ENCODE peak calls at places on chromosomes 4 and X, in four cellular contexts. A is K562, B is A549, C is GM12878. Z is an unnamed sample.

GRCh38 chr4:158121203-158121586 is 51.6 kb downstream of the GASK1B start:
- DNase-seq in A (no peak), B (no peak), C (no peak), Z (peak)

GRCh38 chrX:150841466-150842197 is 56.8 kb downstream of the CD99L2 start:
- DNase-seq in B (no peak), C (no peak), A (no peak), Z (no peak)

GRCh38 chrX:12240491-12240890 is 102.2 kb downstream of the FRMPD4 start:
- DNase-seq in A (no peak), B (no peak), C (no peak), Z (no peak)

GRCh38 chrX:10677490-10677889 is 57.1 kb upstream of the MID1 start:
- DNase-seq in C (no peak), B (no peak), A (no peak), Z (no peak)

GRCh38 chr4:11605597-11605996 is 176.9 kb upstream of the HS3ST1 start:
- DNase-seq in B (no peak), C (no peak), A (no peak), Z (no peak)

GRCh38 chrX:101407167-101407747 is 468 bp downstream of the GLA start:
- DNase-seq in C (no peak), A (no peak), B (no peak), Z (no peak)

GRCh38 chr4:1749370-1749769 is 28.0 kb downstream of the TACC3 start:
- DNase-seq in B (no peak), A (no peak), C (no peak), Z (no peak)

GRCh38 chr4:129545599-129546278 is 449.8 kb downstream of the C4orf33 start:
- DNase-seq in B (no peak), A (no peak), C (no peak), Z (peak)

GRCh38 chr4:188695261-188695660 is 556.0 kb downstream of the TRIML1 start:
- DNase-seq in A (no peak), B (no peak), C (no peak), Z (no peak)

GRCh38 chrX:150643271-150643670 is 49.9 kb upstream of the MTMR1 start:
- DNase-seq in A (no peak), C (no peak), B (no peak), Z (no peak)

GRCh38 chr4:177246636-177247584 is 62.8 kb upstream of the NEIL3 start:
- DNase-seq in B (no peak), A (no peak), C (no peak), Z (no peak)

GRCh38 chr4:178577933-178578332 is 1135.7 kb upstream of the AGA start:
- DNase-seq in C (no peak), A (no peak), B (no peak), Z (peak)

GRCh38 chr4:41600243-41600642 is 62.3 kb downstream of the LIMCH1 start:
- DNase-seq in A (no peak), B (no peak), C (no peak), Z (no peak)

GRCh38 chrX:87710580-87710979 is 193.0 kb downstream of the KLHL4 start:
- DNase-seq in A (no peak), C (no peak), B (no peak), Z (no peak)

GRCh38 chrX:49082472-49082871 is 2.8 kb upstream of the WDR45 start:
- DNase-seq in C (no peak), A (no peak), B (no peak), Z (no peak)

GRCh38 chrX:124388562-124388961 is 42.2 kb downstream of the SH2D1A start:
- DNase-seq in A (peak), B (peak), C (no peak), Z (peak)

GRCh38 chr4:47330856-47331255 is 132.6 kb downstream of the COMMD8 start:
- DNase-seq in B (no peak), C (no peak), A (no peak), Z (no peak)

GRCh38 chrX:6363193-6363592 is 134.5 kb upstream of the NLGN4X start:
- DNase-seq in C (no peak), A (no peak), B (no peak), Z (no peak)

GRCh38 chr4:54959656-54960055 is 165.7 kb downstream of the KDR start:
- DNase-seq in C (no peak), B (no peak), A (no peak), Z (no peak)

GRCh38 chr4:133162941-133163340 is 13.8 kb downstream of the PCDH10 start:
- DNase-seq in B (no peak), A (no peak), C (no peak), Z (no peak)

GRCh38 chrX:11341274-11342256 is 48.4 kb downstream of the AMELX start:
- DNase-seq in A (peak), C (peak), B (no peak), Z (no peak)

GRCh38 chr4:84803720-84804119 is 162.8 kb downstream of the WDFY3 start:
- DNase-seq in A (no peak), C (no peak), B (no peak), Z (no peak)

GRCh38 chrX:16148896-16149295 is 18.4 kb upstream of the MAGEB17 start:
- DNase-seq in B (no peak), C (no peak), A (no peak), Z (no peak)

GRCh38 chrX:40947276-40947675 is 138.0 kb upstream of the USP9X start:
- DNase-seq in C (no peak), A (no peak), B (no peak), Z (no peak)

GRCh38 chrX:13029341-13029740 is 15.1 kb downstream of the FAM9C start:
- DNase-seq in A (no peak), C (no peak), B (peak), Z (no peak)

GRCh38 chr4:52096048-52096447 is 44.9 kb downstream of the SPATA18 start:
- DNase-seq in B (no peak), A (no peak), C (no peak), Z (no peak)

GRCh38 chrX:130165181-130165702 is 399 bp downstream of the AIFM1 start:
- DNase-seq in C (no peak), A (peak), B (no peak), Z (peak)

GRCh38 chr4:108201774-108202173 is 33.0 kb upstream of the LEF1 start:
- DNase-seq in C (no peak), A (no peak), B (no peak), Z (no peak)

GRCh38 chr4:82780398-82781231 is 18.0 kb downstream of the SCD5 start:
- DNase-seq in B (no peak), C (no peak), A (no peak), Z (peak)

GRCh38 chr4:107801766-107802211 is 22.9 kb upstream of the SGMS2 start:
- DNase-seq in C (no peak), A (no peak), B (no peak), Z (no peak)

GRCh38 chr4:177107288-177107901 is 202.3 kb upstream of the NEIL3 start:
- DNase-seq in B (no peak), A (no peak), C (no peak), Z (no peak)

GRCh38 chr4:8278009-8278395 is 8.4 kb downstream of the HTRA3 start:
- DNase-seq in A (no peak), B (no peak), C (no peak), Z (no peak)
- TF ChIP-seq CHD4 in A (no peak), B (no peak), C (no peak), Z (no peak)

DNA sequence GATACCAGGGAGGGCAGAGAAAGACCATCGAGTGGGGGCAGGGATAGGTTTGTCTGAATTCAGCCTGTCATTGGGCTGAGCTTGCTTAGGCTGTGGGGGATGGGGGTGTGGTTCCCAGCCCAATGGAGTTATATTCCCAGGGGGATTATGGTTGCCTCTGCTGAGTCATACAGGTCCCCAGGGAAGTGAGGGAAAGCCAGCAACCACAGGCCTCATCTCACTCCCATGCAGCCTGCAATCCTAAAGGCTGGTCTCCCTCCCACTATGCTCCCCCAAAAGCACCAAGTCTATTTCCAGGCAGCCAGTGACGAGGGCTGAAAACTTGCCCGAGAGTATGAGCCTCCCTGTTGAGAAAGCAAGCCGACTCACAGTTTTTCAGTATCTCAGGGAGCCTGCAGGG is 39.3 kb downstream of the AFM start:
- DNase-seq in A (no peak), C (no peak), B (no peak), Z (no peak)
- TF ChIP-seq HDAC2 in A (no peak), C (no peak), B (no peak), Z (no peak)

GRCh38 chrX:19958530-19959486 is 32.1 kb downstream of the BCLAF3 start:
- DNase-seq in B (no peak), C (no peak), A (no peak), Z (peak)

GRCh38 chrX:19966056-19966455 is 24.8 kb downstream of the BCLAF3 start:
- DNase-seq in B (no peak), A (no peak), C (no peak), Z (no peak)

DNA sequence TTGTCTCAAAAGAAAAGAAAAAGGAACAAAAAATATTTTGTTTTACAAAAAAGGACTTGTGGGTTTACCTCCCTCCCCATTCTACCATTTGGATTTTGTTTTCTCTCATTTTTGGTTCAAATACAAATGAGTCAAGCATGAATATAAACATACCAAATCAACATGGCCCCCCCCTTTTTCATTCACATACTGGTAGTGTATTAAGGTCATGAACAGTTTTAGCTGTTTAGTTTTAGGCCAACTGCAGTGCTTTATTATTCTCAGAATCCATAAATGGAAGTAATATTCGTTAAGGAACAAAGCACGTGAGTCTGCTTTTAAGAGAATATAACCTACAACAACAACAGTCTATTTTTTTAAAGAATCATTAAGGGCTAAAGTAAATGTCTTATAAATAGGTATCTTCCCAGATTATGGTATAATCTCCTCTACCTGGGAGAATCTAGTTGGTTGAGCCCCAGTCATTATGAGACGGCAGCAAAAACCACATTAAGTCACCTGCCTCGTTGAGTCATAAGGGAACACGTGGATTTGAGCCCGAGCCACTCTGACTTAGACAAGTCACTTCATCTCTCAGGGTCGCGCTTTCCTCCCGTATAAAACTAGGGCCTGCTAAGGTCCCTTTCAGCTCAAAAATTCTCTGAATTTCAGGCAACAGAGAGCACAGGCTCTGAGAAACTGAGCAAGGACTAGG is 26.7 kb downstream of the BCLAF3 start:
- DNase-seq in A (no peak), C (no peak), B (no peak), Z (no peak)
- TF ChIP-seq CHD4 in A (no peak), C (no peak), B (no peak), Z (no peak)

DNA sequence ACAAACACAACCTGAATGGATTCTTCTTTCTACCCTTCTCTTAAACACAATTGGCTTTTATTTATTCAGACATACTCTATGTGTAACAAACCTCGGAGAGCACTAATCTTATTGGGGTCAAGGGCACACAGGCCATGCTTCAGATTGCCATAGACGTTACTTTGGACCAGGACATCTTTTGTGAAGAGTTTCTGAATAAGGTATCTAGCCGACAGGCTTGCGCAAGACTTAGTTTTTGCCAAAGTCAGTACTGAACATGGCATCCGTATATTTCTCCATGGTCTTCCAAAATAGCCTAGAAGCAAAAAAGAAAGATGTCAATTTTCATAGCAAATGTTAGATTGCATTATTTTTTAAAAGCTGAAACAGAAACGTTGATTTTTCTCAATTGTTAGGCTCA is 49.8 kb downstream of the BEND2 start:
- DNase-seq in C (no peak), B (no peak), A (no peak), Z (no peak)
- TF ChIP-seq HDAC2 in C (no peak), B (no peak), A (no peak), Z (no peak)

GRCh38 chr4:151202381-151202780 is 74.6 kb upstream of the PRSS48 start:
- DNase-seq in A (no peak), B (no peak), C (no peak), Z (no peak)
- TF ChIP-seq CHD4 in A (no peak), B (no peak), C (no peak), Z (no peak)

DNA sequence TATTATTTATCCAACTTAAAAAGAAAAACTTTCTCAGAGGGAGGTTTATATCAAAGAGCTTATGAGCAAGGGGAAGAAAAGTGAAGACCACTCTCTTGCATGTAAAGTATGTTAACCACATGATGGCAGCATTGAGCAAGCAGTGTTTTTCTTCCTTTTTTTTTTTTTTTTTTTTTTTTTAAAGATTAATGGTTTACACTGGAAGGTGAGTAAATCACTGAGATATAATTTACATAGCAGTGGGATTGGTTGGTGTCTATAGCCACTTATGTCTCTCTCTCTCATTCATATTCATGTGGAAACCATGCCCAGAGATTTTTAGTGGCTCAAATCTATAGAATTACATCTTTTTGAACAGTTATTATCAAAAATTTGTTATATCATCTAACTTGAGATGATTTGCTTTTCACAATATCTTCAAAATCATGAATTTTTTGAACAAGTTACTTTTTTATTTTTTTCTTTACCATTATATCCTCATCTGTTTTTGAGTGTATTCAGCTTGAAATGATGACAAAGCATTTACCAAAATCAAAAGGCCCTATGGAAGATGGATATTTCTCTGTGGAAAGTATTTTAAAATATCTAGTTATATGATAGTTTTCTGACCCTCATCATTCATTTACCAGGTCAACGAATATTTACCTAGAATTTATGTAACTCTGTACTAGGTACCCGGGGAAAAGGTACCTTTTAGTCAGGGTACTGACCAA is 31.6 kb downstream of the MTHFD2L start:
- DNase-seq in A (peak), B (peak), C (peak), Z (peak)
- TF ChIP-seq HDAC2 in A (no peak), B (no peak), C (no peak), Z (no peak)

GRCh38 chr4:22179124-22179874 is 230.7 kb upstream of the KCNIP4 start:
- DNase-seq in C (no peak), A (no peak), B (no peak), Z (no peak)
- TF ChIP-seq CHD4 in C (no peak), A (no peak), B (no peak), Z (no peak)

Z was measured in HepG2.